ENCODE peak calls at places on chromosomes 1 and 21, in four cellular contexts. B, X, Q and U are unnamed samples.

GRCh38 chr1:182213163-182213562 is 151.7 kb upstream of the ZNF648 start:
- DNase-seq in B (no peak), X (no peak), Q (no peak), U (no peak)

GRCh38 chr1:66527688-66528087 is 6.3 kb upstream of the SGIP1 start:
- DNase-seq in B (peak), X (no peak), Q (no peak), U (no peak)

GRCh38 chr1:74835046-74835445 is 102.1 kb downstream of the TYW3 start:
- DNase-seq in B (peak), X (no peak), Q (no peak), U (no peak)

GRCh38 chr1:9718006-9718680 is 66.6 kb downstream of the PIK3CD start:
- DNase-seq in B (no peak), X (no peak), Q (no peak), U (no peak)

GRCh38 chr1:227734546-227734857 is 600 bp downstream of the JMJD4 start:
- DNase-seq in B (no peak), X (no peak), Q (no peak), U (no peak)

GRCh38 chr1:35454175-35454574 is 103.0 kb downstream of the KIAA0319L start:
- DNase-seq in B (no peak), X (no peak), Q (no peak), U (no peak)

GRCh38 chr1:225882699-225883615 is 777 bp upstream of the TMEM63A start:
- DNase-seq in B (peak), X (peak), Q (no peak), U (peak)

GRCh38 chr1:60664079-60664478 is 418.3 kb upstream of the NFIA start:
- DNase-seq in B (no peak), X (no peak), Q (no peak), U (no peak)

GRCh38 chr1:79079770-79080169 is 73.2 kb upstream of the ADGRL4 start:
- DNase-seq in B (peak), X (no peak), Q (no peak), U (no peak)

GRCh38 chr1:70083519-70083918 is 121.9 kb downstream of the LRRC40 start:
- DNase-seq in B (no peak), X (no peak), Q (no peak), U (no peak)

GRCh38 chr1:215566556-215567490 is at the start of gene KCTD3:
- DNase-seq in B (peak), X (peak), Q (no peak), U (peak)

GRCh38 chr1:40300249-40300567 is 16.9 kb downstream of the COL9A2 start:
- DNase-seq in B (no peak), X (no peak), Q (no peak), U (no peak)

GRCh38 chr1:29120955-29121485 is 2.7 kb downstream of the TMEM200B start:
- DNase-seq in B (peak), X (peak), Q (no peak), U (no peak)

GRCh38 chr1:150875197-150876110 is 945 bp downstream of the ARNT start:
- DNase-seq in B (no peak), X (no peak), Q (no peak), U (peak)

GRCh38 chr1:79259390-79260336 is 253.1 kb upstream of the ADGRL4 start:
- DNase-seq in B (peak), X (peak), Q (no peak), U (no peak)

GRCh38 chr1:204417231-204417997 is 5.8 kb upstream of the PPP1R15B start:
- DNase-seq in B (peak), X (peak), Q (no peak), U (peak)

GRCh38 chr1:19113362-19114092 is 96.5 kb downstream of the UBR4 start:
- DNase-seq in B (peak), X (peak), Q (no peak), U (peak)

GRCh38 chr1:21184266-21184665 is 7.6 kb upstream of the EIF4G3 start:
- DNase-seq in B (no peak), X (no peak), Q (no peak), U (no peak)

GRCh38 chr1:89557954-89558353 is 33.3 kb downstream of the LRRC8B start:
- DNase-seq in B (no peak), X (no peak), Q (no peak), U (no peak)

GRCh38 chr1:147892731-147893214 is 9.8 kb upstream of the GJA8 start:
- DNase-seq in B (peak), X (peak), Q (no peak), U (peak)

GRCh38 chr21:40976198-40977114 is 129.5 kb upstream of the DSCAM start:
- DNase-seq in B (no peak), X (no peak), Q (no peak), U (no peak)

GRCh38 chr1:92029241-92029922 is 403 bp upstream of the EPHX4 start:
- DNase-seq in B (peak), X (no peak), Q (no peak), U (no peak)

GRCh38 chr1:3548895-3549294 is 62.4 kb downstream of the MEGF6 start:
- DNase-seq in B (no peak), X (no peak), Q (no peak), U (no peak)

GRCh38 chr21:8989261-8989882 is 1532.0 kb upstream of the TPTE start:
- DNase-seq in B (no peak), X (no peak), Q (no peak), U (peak)

GRCh38 chr1:212002536-212002935 is 32.8 kb downstream of the INTS7 start:
- DNase-seq in B (no peak), X (no peak), Q (no peak), U (no peak)

GRCh38 chr1:56025942-56026341 is 553.4 kb downstream of the PLPP3 start:
- DNase-seq in B (peak), X (no peak), Q (no peak), U (no peak)

GRCh38 chr1:25167269-25168192 is 64.8 kb downstream of the SYF2 start:
- DNase-seq in B (no peak), X (peak), Q (no peak), U (no peak)

GRCh38 chr1:164602480-164603093 is 43.6 kb downstream of the PBX1 start:
- DNase-seq in B (peak), X (no peak), Q (no peak), U (no peak)

GRCh38 chr1:109838838-109839240 is 71.8 kb upstream of the CSF1 start:
- DNase-seq in B (peak), X (no peak), Q (no peak), U (no peak)

GRCh38 chr1:232628335-232629214 is 1.4 kb downstream of the SIPA1L2 start:
- DNase-seq in B (peak), X (no peak), Q (no peak), U (no peak)

GRCh38 chr1:16047791-16048475 is 4.4 kb downstream of the CLCNKB start:
- DNase-seq in B (no peak), X (no peak), Q (no peak), U (no peak)

GRCh38 chr1:1955651-1956094 is 36.6 kb upstream of the TMEM52 start:
- DNase-seq in B (no peak), X (no peak), Q (no peak), U (no peak)

GRCh38 chr1:66168919-66169725 is 364.8 kb upstream of the SGIP1 start:
- DNase-seq in B (peak), X (no peak), Q (no peak), U (no peak)

GRCh38 chr1:31625561-31626272 is 8.2 kb downstream of the HCRTR1 start:
- DNase-seq in B (peak), X (no peak), Q (no peak), U (no peak)

DNA sequence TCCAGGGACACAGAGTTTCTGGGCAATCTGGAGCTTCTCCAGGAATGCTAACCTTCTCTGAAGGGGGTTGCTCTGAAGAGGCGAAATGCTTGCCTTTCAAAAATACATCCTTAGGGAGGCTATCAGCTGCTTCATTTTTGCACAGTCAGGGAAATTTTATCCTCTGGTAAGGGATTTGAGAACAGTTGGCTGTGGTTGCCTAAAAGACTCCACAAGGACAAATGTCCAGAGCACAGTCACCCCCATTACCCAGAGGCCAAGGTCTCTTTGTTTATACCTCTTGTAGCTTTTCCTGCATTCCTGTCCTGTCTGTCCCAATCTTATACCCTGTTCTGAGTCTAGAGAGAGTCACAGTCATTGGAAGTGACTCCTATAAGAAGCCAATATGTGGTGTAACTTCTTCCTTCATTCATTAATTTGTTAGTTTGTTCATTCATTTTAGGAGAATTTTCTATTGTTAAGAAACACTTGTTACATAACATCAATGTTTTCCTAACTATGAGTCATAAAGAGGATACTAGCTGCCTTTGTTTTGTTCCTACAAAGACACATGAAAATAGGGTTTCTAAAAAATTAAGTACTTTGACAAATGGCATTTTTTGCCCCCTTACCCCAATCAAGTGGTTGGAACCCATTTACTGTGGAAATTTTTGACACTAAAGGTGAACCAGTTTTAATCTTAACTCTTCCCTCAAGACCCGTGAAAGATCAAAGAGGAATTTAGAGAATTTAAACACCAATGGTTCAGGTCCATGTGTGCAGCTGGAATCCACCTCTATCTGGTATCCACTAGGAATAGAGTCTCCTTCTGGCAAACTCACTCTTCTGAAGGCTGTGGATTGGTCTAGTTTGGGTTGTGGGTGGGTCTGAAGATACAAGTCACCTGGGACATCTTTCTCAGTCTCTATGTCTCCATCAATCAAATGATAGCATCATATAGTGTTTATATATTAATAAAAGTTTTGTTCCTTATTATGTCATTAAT is 47.1 kb downstream of the GPR88 start:
- DNase-seq in B (peak), X (no peak), Q (no peak), U (no peak)
- TF ChIP-seq ELK1 in B (no peak), X (no peak), Q (no peak), U (no peak)

DNA sequence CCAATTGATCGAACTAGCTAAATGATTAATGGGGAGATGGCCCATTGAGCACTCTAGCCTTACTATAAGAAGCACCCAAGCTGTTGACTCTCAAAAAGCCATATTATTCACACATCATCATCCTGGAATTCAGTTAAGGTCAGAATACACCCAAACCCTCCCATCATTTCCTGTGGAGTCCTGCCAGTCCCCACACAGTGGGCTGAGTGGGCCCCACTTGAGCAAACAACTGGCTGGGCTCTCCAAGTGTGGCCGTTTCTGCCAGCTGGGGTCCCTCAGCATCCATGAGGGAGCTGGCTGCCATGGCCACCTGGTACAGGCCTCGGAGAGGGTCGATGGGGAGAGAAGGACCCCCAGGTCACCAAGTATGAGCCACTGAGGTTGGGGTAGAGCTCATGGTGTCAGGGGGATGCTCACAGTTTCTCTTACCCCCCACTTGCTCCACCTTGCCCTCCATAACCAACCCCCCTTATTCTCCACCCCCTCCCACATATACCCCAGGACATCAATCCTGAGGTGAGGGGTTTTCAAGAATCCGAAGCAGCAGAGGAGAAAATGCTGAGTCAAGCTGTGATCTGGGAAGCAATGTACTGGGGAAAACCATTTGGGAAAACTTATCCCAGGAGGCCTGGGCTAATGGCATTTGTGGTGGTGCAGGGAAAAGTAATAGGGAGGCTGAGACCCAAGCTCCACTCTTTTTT is 60.3 kb downstream of the UBE2T start:
- DNase-seq in B (peak), X (no peak), Q (no peak), U (no peak)
- TF ChIP-seq ELK1 in B (no peak), X (no peak), Q (no peak), U (no peak)

DNA sequence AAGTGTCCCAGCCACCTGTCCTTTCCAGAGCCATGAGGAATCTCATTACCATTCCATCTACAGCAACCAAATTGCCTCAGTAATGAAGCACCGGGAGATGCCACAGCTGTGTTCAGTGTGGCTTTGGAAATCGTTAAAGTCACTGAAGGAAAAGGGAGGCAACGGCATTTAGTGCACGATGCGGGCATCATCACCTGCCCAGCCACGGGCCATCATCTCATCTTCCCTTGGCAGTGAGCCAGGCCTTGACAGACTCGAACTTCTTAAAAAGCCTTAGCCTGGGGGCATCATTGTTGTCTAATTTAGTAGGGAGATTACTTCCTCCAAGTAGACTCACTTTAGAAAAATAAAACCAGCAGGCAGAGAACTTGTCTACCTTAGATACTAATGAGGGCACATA is 67.9 kb downstream of the CNIH3 start:
- DNase-seq in B (no peak), X (no peak), Q (no peak), U (no peak)
- TF ChIP-seq ELK1 in B (no peak), X (no peak), Q (no peak), U (no peak)

GRCh38 chr1:57512386-57512785 is 88.5 kb upstream of the DAB1 start:
- DNase-seq in B (no peak), X (no peak), Q (no peak), U (no peak)
- TF ChIP-seq ELK1 in B (no peak), X (no peak), Q (no peak), U (no peak)

GRCh38 chr1:94327001-94327685 is 89.8 kb upstream of the ARHGAP29 start:
- DNase-seq in B (peak), X (no peak), Q (no peak), U (no peak)
- TF ChIP-seq ELK1 in B (no peak), X (no peak), Q (no peak), U (no peak)

GRCh38 chr1:155569988-155570592 is 7.5 kb upstream of the ASH1L start:
- DNase-seq in B (peak), X (no peak), Q (no peak), U (peak)

GRCh38 chr1:155570593-155570990 is 8.0 kb upstream of the ASH1L start:
- DNase-seq in B (no peak), X (no peak), Q (no peak), U (no peak)

GRCh38 chr1:155574077-155574476 is 11.5 kb upstream of the ASH1L start:
- DNase-seq in B (no peak), X (no peak), Q (no peak), U (no peak)
- TF ChIP-seq ELK1 in B (no peak), X (no peak), Q (no peak), U (no peak)

DNA sequence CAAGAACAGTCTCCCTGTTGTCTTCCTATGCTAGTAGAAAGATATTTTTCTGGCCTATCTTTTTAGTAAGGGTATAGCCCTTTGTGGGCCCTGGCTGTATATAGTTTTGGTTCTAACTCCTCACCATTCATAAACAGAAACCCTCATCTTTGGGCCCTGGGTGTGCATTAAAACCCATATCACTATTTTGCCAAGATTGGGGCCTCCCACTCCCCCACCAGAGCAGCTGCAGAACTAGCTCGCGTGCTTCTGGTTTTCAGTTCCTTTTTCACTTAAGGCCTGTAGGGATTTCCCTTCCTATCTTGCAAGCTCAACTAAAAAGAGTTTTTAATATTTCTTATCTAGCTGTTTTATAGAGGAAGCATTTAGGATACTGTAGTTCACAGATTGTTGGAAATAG is 106.4 kb downstream of the RGL1 start:
- DNase-seq in B (no peak), X (no peak), Q (peak), U (no peak)
- TF ChIP-seq ELK1 in B (no peak), X (no peak), Q (no peak), U (no peak)